ENCODE peak calls at places on chromosomes 1 and 21, in four cellular contexts. E, S, L and V are unnamed samples.

GRCh38 chr1:1540015-1540816 is at the start of gene TMEM240:
- DNase-seq in E (no peak), S (no peak), L (peak; percentile 39), V (no peak)

GRCh38 chr1:78831731-78832360 is 174.7 kb downstream of the ADGRL4 start:
- DNase-seq in E (no peak), S (no peak), L (no peak), V (no peak)

GRCh38 chr1:68223714-68224113 is 8.6 kb downstream of the WLS start:
- DNase-seq in E (no peak), S (no peak), L (no peak), V (no peak)

GRCh38 chr1:35807614-35808375 is at the start of gene AGO4:
- DNase-seq in E (peak; percentile 43), S (peak; percentile 67), L (no peak), V (peak; percentile 53)

GRCh38 chr1:116666747-116667576 is 571 bp downstream of the IGSF3 start:
- DNase-seq in E (no peak), S (peak; percentile 22), L (no peak), V (no peak)

GRCh38 chr1:47699492-47700220 is 261.8 kb downstream of the FOXD2 start:
- DNase-seq in E (no peak), S (no peak), L (no peak), V (no peak)

GRCh38 chr21:44878053-44878982 is 4.8 kb upstream of the PTTG1IP start:
- DNase-seq in E (no peak), S (peak; percentile 59), L (no peak), V (peak; percentile 97)

GRCh38 chr21:44322621-44323325 is 16.4 kb downstream of the CFAP410 start:
- DNase-seq in E (no peak), S (no peak), L (no peak), V (no peak)

GRCh38 chr1:200888349-200888838 is 6.3 kb upstream of the INAVA start:
- DNase-seq in E (no peak), S (no peak), L (no peak), V (peak; percentile 67)

GRCh38 chr1:231211005-231211857 is 29.8 kb upstream of the GNPAT start:
- DNase-seq in E (peak; percentile 81), S (peak; percentile 86), L (peak; percentile 81), V (peak; percentile 76)
- TF ChIP-seq RNF2 in E (no peak), S (no peak), L (no peak), V (no peak)

GRCh38 chr21:35827004-35827403 is 233.3 kb downstream of the SETD4 start:
- DNase-seq in E (no peak), S (no peak), L (no peak), V (no peak)
- TF ChIP-seq RNF2 in E (no peak), S (no peak), L (no peak), V (no peak)

DNA sequence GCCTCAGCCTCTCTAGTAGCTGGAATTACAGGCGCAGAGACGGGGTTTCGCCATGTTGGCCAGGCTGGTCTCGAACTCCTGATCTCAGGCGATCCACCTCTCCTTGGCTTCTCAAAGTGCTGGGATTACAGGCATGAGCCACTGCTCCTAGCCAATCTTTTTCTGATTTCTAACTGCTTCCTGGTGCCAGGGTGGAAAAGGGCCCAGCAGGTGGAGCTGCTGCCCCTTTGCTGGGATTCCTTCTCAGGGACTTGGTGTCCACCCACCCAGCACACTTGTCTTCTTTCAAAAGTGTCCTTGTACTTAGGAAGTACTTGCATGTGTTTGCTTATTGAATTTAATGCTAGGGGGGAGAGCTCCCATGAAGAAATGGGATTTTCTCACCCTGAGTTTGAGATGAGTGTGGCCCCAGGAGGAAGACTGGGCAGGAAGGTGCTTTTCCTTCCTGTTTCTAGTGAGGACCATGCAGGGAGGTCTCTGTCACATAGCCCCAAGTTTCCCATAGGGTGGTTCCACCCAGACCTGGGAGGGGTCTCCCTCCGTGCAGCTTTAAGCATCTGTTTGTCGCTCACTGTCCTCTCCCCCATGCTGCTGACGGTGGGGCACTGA is 14.2 kb downstream of the UTP11 start:
- DNase-seq in E (peak; percentile 56), S (peak; percentile 58), L (no peak), V (no peak)
- TF ChIP-seq RNF2 in E (no peak), S (no peak), L (no peak), V (no peak)

GRCh38 chr21:43266534-43266933 is 97.7 kb downstream of the CRYAA start:
- DNase-seq in E (no peak), S (no peak), L (no peak), V (no peak)
- TF ChIP-seq RNF2 in E (no peak), S (no peak), L (no peak), V (no peak)

GRCh38 chr1:226891846-226892533 is 21.6 kb downstream of the PSEN2 start:
- DNase-seq in E (no peak), S (no peak), L (no peak), V (no peak)
- TF ChIP-seq RNF2 in E (no peak), S (no peak), L (no peak), V (no peak)

DNA sequence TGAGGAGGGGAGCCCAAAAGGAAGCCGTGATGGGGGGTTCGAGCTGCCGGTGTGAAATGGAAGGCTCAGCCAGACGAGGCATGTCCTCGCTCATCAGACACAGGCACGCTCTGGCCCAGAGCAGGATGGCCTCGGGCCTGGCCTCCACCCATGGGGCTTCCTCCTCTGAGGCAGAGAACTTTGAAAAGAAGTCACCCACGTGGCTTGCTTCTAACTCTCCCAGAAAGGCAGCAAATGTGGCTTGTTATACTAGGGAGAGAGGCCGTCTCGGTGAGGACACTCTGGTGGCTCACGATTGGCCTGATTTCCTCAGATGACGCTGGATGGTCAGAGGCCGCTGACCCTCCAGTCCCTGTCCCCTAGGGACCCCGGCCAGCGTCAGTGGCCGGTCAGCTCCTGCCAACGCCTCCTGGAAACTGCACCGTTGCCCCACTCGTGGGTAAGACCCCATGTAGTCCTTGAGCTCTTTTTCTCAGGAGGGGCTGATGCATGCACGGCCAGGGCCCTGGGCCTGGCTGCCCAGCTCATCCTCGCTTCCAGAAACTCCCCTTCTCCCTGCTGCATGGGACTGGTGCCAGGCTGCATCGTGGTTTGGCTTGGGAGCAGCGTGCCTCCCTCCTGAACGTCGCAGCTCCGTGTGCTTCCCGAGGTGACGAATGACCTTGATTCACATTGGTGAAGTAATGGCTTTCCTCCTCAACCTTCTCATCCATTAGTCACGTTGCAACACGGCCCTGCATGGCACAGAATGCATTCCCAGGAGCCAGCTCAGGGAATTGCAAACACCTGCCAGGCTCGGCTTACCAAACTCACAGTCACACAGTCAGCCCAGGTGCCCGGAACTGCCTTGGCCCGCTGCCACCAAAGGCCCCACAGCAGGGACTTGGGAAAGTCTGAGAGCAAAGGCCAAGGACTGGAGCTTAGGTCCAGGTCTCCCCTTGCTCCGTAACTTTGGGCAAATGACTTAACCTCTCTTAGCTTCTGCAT is 58.8 kb downstream of the TOMM20 start:
- DNase-seq in E (peak; percentile 47), S (no peak), L (no peak), V (peak; percentile 90)
- TF ChIP-seq RNF2 in E (no peak), S (no peak), L (no peak), V (peak; percentile 73)

GRCh38 chr1:55326496-55326895 is 111.3 kb upstream of the USP24 start:
- DNase-seq in E (no peak), S (no peak), L (no peak), V (no peak)
- TF ChIP-seq RNF2 in E (no peak), S (no peak), L (no peak), V (no peak)

DNA sequence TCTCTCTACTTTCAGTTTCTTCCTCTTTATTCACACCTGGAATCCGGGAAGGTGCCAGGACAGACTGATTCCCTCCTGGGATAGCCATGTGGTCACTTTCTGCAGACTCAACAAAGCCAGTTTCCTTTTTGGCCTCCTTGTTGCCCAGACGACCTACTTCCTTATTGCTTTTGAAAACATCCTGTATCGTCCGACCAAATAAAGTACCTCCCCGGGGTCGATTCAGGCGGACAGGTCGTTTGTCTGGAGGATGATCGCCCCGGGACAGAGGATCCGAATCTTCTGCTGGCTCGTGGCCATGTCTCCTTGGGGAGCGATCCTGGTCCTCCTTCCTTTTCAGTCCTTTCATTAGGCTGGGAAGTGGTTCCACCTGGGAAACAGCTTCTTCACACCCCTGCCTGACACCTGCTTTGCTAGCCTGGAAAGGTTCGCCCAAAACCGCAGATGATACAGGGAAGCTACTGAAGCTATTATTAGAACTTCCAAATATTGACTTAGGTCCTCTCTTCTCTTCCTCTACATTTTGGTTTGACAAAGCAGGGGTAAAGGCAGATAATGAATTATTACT is 1.2 kb downstream of the MCM3AP start:
- DNase-seq in E (no peak), S (no peak), L (no peak), V (no peak)
- TF ChIP-seq RNF2 in E (no peak), S (no peak), L (no peak), V (no peak)

GRCh38 chr1:205441318-205441633 is 14.6 kb downstream of the BLACAT1 start:
- DNase-seq in E (no peak), S (no peak), L (no peak), V (no peak)

GRCh38 chr1:205442051-205442721 is 13.7 kb downstream of the BLACAT1 start:
- DNase-seq in E (no peak), S (no peak), L (no peak), V (no peak)

GRCh38 chr1:205441716-205442050 is 14.2 kb downstream of the BLACAT1 start:
- DNase-seq in E (no peak), S (no peak), L (no peak), V (no peak)

GRCh38 chr1:205440121-205440475 is 15.7 kb downstream of the BLACAT1 start:
- DNase-seq in E (no peak), S (no peak), L (no peak), V (no peak)

DNA sequence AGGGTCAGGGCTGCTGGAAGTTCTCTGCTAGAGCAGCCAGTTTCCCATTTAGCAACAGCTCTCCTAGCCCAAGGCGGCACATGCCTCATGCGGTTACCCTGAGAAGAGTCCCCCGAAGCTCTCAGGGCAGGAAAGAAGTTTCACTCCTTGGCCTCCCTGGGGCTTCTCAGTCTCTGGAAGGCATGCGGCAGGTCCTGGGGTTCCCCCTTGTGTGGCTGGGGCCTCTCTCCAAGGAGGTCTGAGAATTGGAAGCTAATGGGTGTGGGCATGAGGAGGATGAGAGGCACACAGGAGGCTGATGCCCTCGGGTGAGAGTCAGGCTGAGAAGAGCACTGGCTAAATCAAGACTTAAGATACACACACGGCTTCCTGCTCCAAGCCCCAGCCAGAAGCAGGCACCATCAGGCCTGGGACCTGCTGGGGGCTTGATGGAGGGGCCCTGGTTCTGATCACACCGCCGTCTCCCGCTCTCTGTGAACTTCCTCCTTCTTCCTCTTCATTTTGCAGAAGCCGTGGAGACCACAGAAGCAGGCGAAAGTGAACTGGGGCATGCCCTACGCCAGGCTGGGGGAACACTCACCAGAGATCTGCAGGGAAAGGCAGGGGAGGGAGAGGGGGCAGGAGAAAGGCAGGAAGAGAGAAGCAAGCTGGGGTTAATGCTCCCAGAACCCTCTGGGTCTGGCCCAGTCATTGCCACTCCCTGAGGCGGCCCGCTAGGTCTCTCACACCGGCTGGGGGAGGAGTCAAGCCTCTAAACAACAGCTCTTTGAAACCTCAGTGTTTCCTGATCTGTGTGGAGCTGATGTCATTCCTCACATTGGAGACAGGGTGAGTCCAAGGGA is 15.1 kb downstream of the BLACAT1 start:
- DNase-seq in E (no peak), S (peak; percentile 80), L (no peak), V (peak; percentile 91)
- TF ChIP-seq RNF2 in E (no peak), S (no peak), L (no peak), V (no peak)

DNA sequence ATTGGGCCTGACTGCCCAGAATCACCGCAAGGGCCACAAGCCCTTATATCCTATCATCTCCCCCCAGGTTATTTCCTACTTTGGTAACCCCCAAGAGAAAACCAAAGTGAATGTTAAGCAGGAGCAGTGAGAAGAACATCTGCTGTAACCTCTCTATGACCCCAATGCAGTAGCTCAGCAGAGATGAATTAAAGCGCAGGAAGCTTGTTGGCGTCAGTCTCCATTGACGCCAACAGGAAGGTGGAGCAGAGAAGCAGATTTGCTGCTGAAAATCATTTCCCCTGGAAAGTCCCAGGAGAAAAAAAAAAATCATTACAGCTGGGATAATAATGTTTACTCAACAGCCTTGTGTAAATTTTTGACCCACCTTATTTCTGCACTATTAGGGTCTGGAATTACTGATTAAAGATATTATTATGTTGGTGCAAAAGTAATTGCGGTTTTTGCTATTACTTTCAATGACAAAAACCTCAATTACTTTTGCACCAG is 33.2 kb upstream of the FAM163A start:
- DNase-seq in E (no peak), S (no peak), L (no peak), V (no peak)
- TF ChIP-seq RNF2 in E (no peak), S (no peak), L (no peak), V (no peak)